ENCODE peak calls at places on chromosomes 5 and 9, in four cellular contexts. One of them, this sample, is unnamed.

GRCh38 chr5:61768692-61769281 is 436.7 kb downstream of the ZSWIM6 start:
- DNase-seq in cardiac fibroblast: no peak
- DNase-seq in mucosa of descending colon: no peak
- DNase-seq in GM23338: peak; percentile 89
- DNase-seq in this sample: peak; percentile 20

GRCh38 chr5:79456890-79457583 is 56.9 kb downstream of the HOMER1 start:
- DNase-seq in cardiac fibroblast: no peak
- DNase-seq in mucosa of descending colon: no peak
- DNase-seq in GM23338: no peak
- DNase-seq in this sample: no peak

GRCh38 chr9:108444400-108445358 is 411.1 kb downstream of the ACTL7B start:
- DNase-seq in cardiac fibroblast: peak; percentile 86
- DNase-seq in mucosa of descending colon: no peak
- DNase-seq in GM23338: no peak
- DNase-seq in this sample: no peak

GRCh38 chr9:70093944-70094343 is 50.3 kb downstream of the MAMDC2 start:
- DNase-seq in cardiac fibroblast: peak; percentile 23
- DNase-seq in mucosa of descending colon: no peak
- DNase-seq in GM23338: no peak
- DNase-seq in this sample: no peak

GRCh38 chr5:136164226-136164625 is 28.7 kb downstream of the SMIM32 start:
- DNase-seq in cardiac fibroblast: no peak
- DNase-seq in mucosa of descending colon: no peak
- DNase-seq in GM23338: no peak
- DNase-seq in this sample: no peak

GRCh38 chr9:129414377-129415021 is 206.4 kb downstream of the C9orf50 start:
- DNase-seq in cardiac fibroblast: peak; percentile 55
- DNase-seq in mucosa of descending colon: peak; percentile 59
- DNase-seq in GM23338: peak; percentile 40
- DNase-seq in this sample: peak; percentile 82

GRCh38 chr5:168776023-168776422 is 196.9 kb upstream of the PANK3 start:
- DNase-seq in cardiac fibroblast: no peak
- DNase-seq in mucosa of descending colon: no peak
- DNase-seq in GM23338: no peak
- DNase-seq in this sample: no peak

GRCh38 chr9:71820516-71820915 is 52.2 kb upstream of the CEMIP2 start:
- DNase-seq in cardiac fibroblast: peak; percentile 22
- DNase-seq in mucosa of descending colon: no peak
- DNase-seq in GM23338: no peak
- DNase-seq in this sample: no peak

GRCh38 chr9:5425006-5425628 is 12.6 kb downstream of the PLGRKT start:
- DNase-seq in cardiac fibroblast: peak; percentile 46
- DNase-seq in mucosa of descending colon: no peak
- DNase-seq in GM23338: peak; percentile 75
- DNase-seq in this sample: no peak

GRCh38 chr5:95620870-95621838 is 1.3 kb downstream of the GPR150 start:
- DNase-seq in cardiac fibroblast: peak; percentile 23
- DNase-seq in mucosa of descending colon: peak; percentile 74
- DNase-seq in GM23338: peak; percentile 65
- DNase-seq in this sample: peak; percentile 64

GRCh38 chr5:150638053-150638444 is 2.4 kb upstream of the SYNPO start:
- DNase-seq in cardiac fibroblast: no peak
- DNase-seq in mucosa of descending colon: no peak
- DNase-seq in GM23338: no peak
- DNase-seq in this sample: no peak

GRCh38 chr5:36244076-36244475 is 2.4 kb upstream of the NADK2 start:
- DNase-seq in cardiac fibroblast: no peak
- DNase-seq in mucosa of descending colon: no peak
- DNase-seq in GM23338: no peak
- DNase-seq in this sample: no peak

DNA sequence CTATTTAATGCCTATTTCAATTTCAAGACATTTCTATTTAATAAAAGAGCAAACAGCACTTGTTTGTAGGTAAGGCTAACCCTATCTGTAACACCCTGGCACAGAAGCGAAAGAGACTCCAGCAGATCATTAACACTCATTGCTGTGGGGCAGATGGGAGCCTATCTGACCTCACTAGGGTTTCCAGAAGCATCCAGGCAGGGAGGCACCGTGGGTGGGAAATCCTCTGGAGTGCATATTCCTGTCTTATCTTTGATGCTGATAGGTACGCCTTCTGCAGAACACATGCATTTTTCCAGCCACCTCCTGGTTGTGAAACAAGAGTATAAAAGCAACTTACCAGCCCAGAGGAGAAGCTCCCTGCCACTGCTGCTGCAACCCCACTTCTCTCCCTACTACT is 233.7 kb downstream of the GLIS3 start:
- DNase-seq in cardiac fibroblast: peak; percentile 49
- DNase-seq in mucosa of descending colon: no peak
- DNase-seq in GM23338: no peak
- DNase-seq in this sample: no peak
- TF ChIP-seq CTCF in cardiac fibroblast: no peak
- TF ChIP-seq CTCF in mucosa of descending colon: no peak
- TF ChIP-seq CTCF in GM23338: no peak
- TF ChIP-seq CTCF in this sample: no peak

GRCh38 chr5:167555771-167556170 is 735.7 kb upstream of the WWC1 start:
- DNase-seq in cardiac fibroblast: no peak
- DNase-seq in mucosa of descending colon: no peak
- DNase-seq in GM23338: peak; percentile 40
- DNase-seq in this sample: no peak
- TF ChIP-seq CTCF in cardiac fibroblast: no peak
- TF ChIP-seq CTCF in mucosa of descending colon: no peak
- TF ChIP-seq CTCF in GM23338: peak; percentile 42
- TF ChIP-seq CTCF in this sample: no peak

GRCh38 chr9:135440620-135441019 is 39.0 kb upstream of the PPP1R26 start:
- DNase-seq in cardiac fibroblast: no peak
- DNase-seq in mucosa of descending colon: no peak
- DNase-seq in GM23338: peak; percentile 28
- DNase-seq in this sample: no peak
- TF ChIP-seq CTCF in cardiac fibroblast: no peak
- TF ChIP-seq CTCF in mucosa of descending colon: no peak
- TF ChIP-seq CTCF in GM23338: no peak
- TF ChIP-seq CTCF in this sample: no peak

GRCh38 chr5:29037716-29038115 is 1999.3 kb upstream of the CDH9 start:
- DNase-seq in cardiac fibroblast: no peak
- DNase-seq in mucosa of descending colon: no peak
- DNase-seq in GM23338: no peak
- DNase-seq in this sample: no peak

GRCh38 chr5:29042152-29042551 is 2003.8 kb upstream of the CDH9 start:
- DNase-seq in cardiac fibroblast: no peak
- DNase-seq in mucosa of descending colon: no peak
- DNase-seq in GM23338: peak; percentile 55
- DNase-seq in this sample: no peak

GRCh38 chr5:29039994-29040393 is 2001.6 kb upstream of the CDH9 start:
- DNase-seq in cardiac fibroblast: no peak
- DNase-seq in mucosa of descending colon: no peak
- DNase-seq in GM23338: no peak
- DNase-seq in this sample: no peak

GRCh38 chr5:29040404-29040803 is 2002.0 kb upstream of the CDH9 start:
- DNase-seq in cardiac fibroblast: no peak
- DNase-seq in mucosa of descending colon: no peak
- DNase-seq in GM23338: no peak
- DNase-seq in this sample: no peak
- TF ChIP-seq CTCF in cardiac fibroblast: no peak
- TF ChIP-seq CTCF in mucosa of descending colon: no peak
- TF ChIP-seq CTCF in GM23338: no peak
- TF ChIP-seq CTCF in this sample: no peak